ENCODE peak calls at places on chromosomes 3 and 15, in four cellular contexts. Y is K562, B is HepG2, I is GM12878. U is an unnamed sample.

GRCh38 chr3:169237181-169237580 is 426.3 kb downstream of the MECOM start:
- DNase-seq in I (no peak), Y (no peak), B (no peak), U (no peak)

GRCh38 chr3:94008253-94008652 is 20.1 kb downstream of the STX19 start:
- DNase-seq in I (no peak), Y (no peak), B (no peak), U (no peak)

GRCh38 chr15:35784745-35785144 is 238.8 kb upstream of the DPH6 start:
- DNase-seq in Y (no peak), B (no peak), I (no peak), U (peak)

GRCh38 chr3:22729212-22729611 is 473.9 kb upstream of the UBE2E2 start:
- DNase-seq in I (no peak), Y (no peak), B (no peak), U (no peak)

GRCh38 chr3:53023072-53023823 is 22.6 kb downstream of the SFMBT1 start:
- DNase-seq in Y (no peak), B (no peak), I (no peak), U (no peak)

GRCh38 chr3:119308355-119308754 is 14.2 kb downstream of the ARHGAP31 start:
- DNase-seq in B (no peak), I (no peak), Y (no peak), U (no peak)

GRCh38 chr3:72255736-72256559 is 471.0 kb upstream of the PROK2 start:
- DNase-seq in I (no peak), B (no peak), Y (no peak), U (peak)

GRCh38 chr3:53768478-53769459 is 77.5 kb downstream of the CHDH start:
- DNase-seq in B (no peak), I (no peak), Y (no peak), U (no peak)

GRCh38 chr3:9837701-9838582 is 5.9 kb downstream of the RPUSD3 start:
- DNase-seq in Y (no peak), I (no peak), B (no peak), U (no peak)

GRCh38 chr15:32824777-32825176 is 107.0 kb downstream of the GREM1 start:
- DNase-seq in I (no peak), B (peak), Y (no peak), U (no peak)

GRCh38 chr15:95812491-95812890 is 518.0 kb upstream of the NR2F2 start:
- DNase-seq in I (no peak), Y (no peak), B (no peak), U (no peak)

GRCh38 chr3:66144792-66145733 is 75.7 kb upstream of the SLC25A26 start:
- DNase-seq in Y (no peak), I (no peak), B (no peak), U (peak)

GRCh38 chr3:126893651-126894050 is 89.3 kb upstream of the PLXNA1 start:
- DNase-seq in Y (no peak), I (no peak), B (no peak), U (no peak)

GRCh38 chr3:194884649-194885315 is 199.1 kb downstream of the FAM43A start:
- DNase-seq in Y (no peak), I (no peak), B (no peak), U (no peak)

GRCh38 chr3:17639765-17640164 is 102.7 kb downstream of the TBC1D5 start:
- DNase-seq in Y (no peak), B (peak), I (no peak), U (no peak)

GRCh38 chr3:115281697-115282685 is 134.9 kb upstream of the ZBTB20 start:
- DNase-seq in B (no peak), Y (no peak), I (no peak), U (no peak)

GRCh38 chr15:25171111-25171811 is 216.5 kb downstream of the SNRPN start:
- DNase-seq in I (no peak), Y (no peak), B (no peak), U (no peak)

GRCh38 chr15:97600190-97600589 is 360.3 kb upstream of the ARRDC4 start:
- DNase-seq in B (no peak), Y (no peak), I (no peak), U (no peak)

GRCh38 chr3:172040078-172040975 is 949 bp downstream of the FNDC3B start:
- DNase-seq in Y (peak), B (peak), I (no peak), U (peak)

GRCh38 chr3:29297998-29298397 is 17.1 kb downstream of the RBMS3 start:
- DNase-seq in B (no peak), I (no peak), Y (no peak), U (no peak)

GRCh38 chr3:191528589-191528988 is 67.6 kb downstream of the PYDC2 start:
- DNase-seq in B (no peak), Y (no peak), I (no peak), U (no peak)

GRCh38 chr15:77243716-77244401 is 172.9 kb upstream of the TSPAN3 start:
- DNase-seq in I (no peak), B (no peak), Y (no peak), U (no peak)

GRCh38 chr3:78507196-78507984 is 1260.4 kb downstream of the ROBO1 start:
- DNase-seq in I (no peak), Y (no peak), B (peak), U (no peak)

GRCh38 chr15:48465410-48465809 is 134.2 kb downstream of the DUT start:
- DNase-seq in B (no peak), I (no peak), Y (no peak), U (no peak)

GRCh38 chr3:48518755-48519154 is 14.8 kb upstream of the SHISA5 start:
- DNase-seq in Y (no peak), I (no peak), B (no peak), U (no peak)

GRCh38 chr3:194103475-194103874 is 32.5 kb upstream of the HES1 start:
- DNase-seq in I (no peak), B (no peak), Y (no peak), U (no peak)

GRCh38 chr3:190443257-190443656 is 6.4 kb downstream of the TMEM207 start:
- DNase-seq in B (peak), Y (no peak), I (no peak), U (no peak)

GRCh38 chr3:156148946-156149348 is 28.6 kb downstream of the KCNAB1 start:
- DNase-seq in B (no peak), I (no peak), Y (no peak), U (no peak)

GRCh38 chr3:156150434-156151066 is 30.2 kb downstream of the KCNAB1 start:
- DNase-seq in B (peak), I (no peak), Y (peak), U (peak)

GRCh38 chr3:156151824-156152428 is 31.5 kb downstream of the KCNAB1 start:
- DNase-seq in B (peak), I (no peak), Y (peak), U (peak)

GRCh38 chr3:156148345-156148945 is 28.1 kb downstream of the KCNAB1 start:
- DNase-seq in Y (no peak), I (no peak), B (no peak), U (no peak)

GRCh38 chr3:156149781-156150375 is 29.5 kb downstream of the KCNAB1 start:
- DNase-seq in Y (no peak), B (no peak), I (no peak), U (no peak)
- TF ChIP-seq FOXM1 in Y (no peak), B (no peak), I (no peak), U (no peak)

GRCh38 chr15:72117448-72117697 is 577 bp downstream of the MYO9A start:
- DNase-seq in I (no peak), B (peak), Y (peak), U (peak)
- TF ChIP-seq TARDBP in I (no peak), B (no peak), Y (no peak), U (no peak)

DNA sequence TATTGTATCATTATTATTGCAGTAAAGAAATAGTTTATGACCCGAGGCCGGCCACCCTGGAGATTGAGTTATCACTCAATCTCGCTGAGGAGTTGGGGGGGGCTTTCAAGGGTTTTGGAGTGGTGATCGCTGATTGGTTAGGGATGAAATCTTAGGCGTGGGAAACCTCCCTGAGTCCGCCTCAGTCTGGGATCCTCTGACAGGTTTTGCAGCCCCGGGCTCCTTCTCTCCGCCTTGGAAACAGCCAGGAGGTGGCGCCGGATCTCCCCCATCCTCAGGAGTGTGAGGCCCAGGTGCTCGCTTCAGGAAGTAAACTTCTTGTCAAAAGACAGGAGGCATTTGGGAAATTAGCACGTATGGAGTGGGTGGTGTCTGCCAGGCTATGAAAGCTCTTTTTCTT is 41.1 kb upstream of the SEC61A1 start:
- DNase-seq in B (peak), Y (peak), I (no peak), U (peak)
- TF ChIP-seq FOXM1 in B (no peak), Y (no peak), I (no peak), U (no peak)

DNA sequence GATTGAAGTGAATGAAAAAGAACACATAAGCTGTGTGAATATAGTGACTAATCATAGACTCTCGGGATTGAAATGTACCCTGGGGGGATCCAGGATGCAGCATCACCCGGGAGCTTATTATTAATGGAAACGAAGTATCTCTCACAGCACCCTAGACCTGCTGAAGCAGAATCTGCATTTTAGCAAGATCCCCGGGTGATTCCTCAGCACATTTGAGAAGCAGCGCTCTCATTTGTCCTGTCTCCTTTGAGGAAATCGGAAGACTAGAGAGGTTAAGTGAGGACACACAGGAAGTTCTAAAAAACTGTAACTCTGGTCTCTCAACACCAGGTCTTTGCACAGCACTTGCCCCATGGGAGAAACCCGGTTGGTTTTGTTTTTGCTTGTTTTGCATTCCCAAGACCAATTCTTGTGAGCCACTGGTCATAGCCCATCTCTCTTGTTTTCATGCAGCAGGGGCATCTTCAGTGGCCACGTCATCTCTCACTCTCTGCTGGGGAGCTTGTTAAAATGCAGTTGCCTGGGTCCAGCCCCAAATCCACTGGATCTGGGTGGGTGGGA is 30.2 kb downstream of the ZNF710 start:
- DNase-seq in B (no peak), I (peak), Y (no peak), U (no peak)
- TF ChIP-seq TARDBP in B (no peak), I (no peak), Y (no peak), U (no peak)